ENCODE peak calls at places on chromosomes 11 and 22, in nine cellular contexts. Z, F, P, B, J, T, O, W and V are unnamed samples.

GRCh38 chr11:1546536-1547466 is 25.3 kb downstream of the DUSP8 start:
- DNase-seq in F (peak; percentile 74), T (peak; percentile 41), P (peak; percentile 86), Z (peak; percentile 62), B (peak; percentile 68), J (peak; percentile 10), W (no peak), O (peak; percentile 36), V (no peak)

GRCh38 chr22:20558534-20558933 is 51.1 kb downstream of the MED15 start:
- DNase-seq in O (no peak), Z (no peak), J (no peak), W (no peak), P (no peak), B (no peak), T (no peak), F (no peak), V (no peak)

GRCh38 chr11:14336507-14337503 is 22.2 kb downstream of the RRAS2 start:
- DNase-seq in Z (no peak), J (no peak), F (no peak), P (peak; percentile 70), T (no peak), W (peak; percentile 89), B (peak; percentile 74), O (peak; percentile 99), V (no peak)

GRCh38 chr11:82183346-82183745 is 550.3 kb downstream of the FAM181B start:
- DNase-seq in T (no peak), P (no peak), Z (no peak), W (no peak), O (no peak), B (no peak), F (no peak), J (no peak), V (no peak)

GRCh38 chr22:25680949-25681348 is 61.0 kb upstream of the MYO18B start:
- DNase-seq in W (no peak), Z (no peak), O (no peak), P (no peak), F (no peak), J (no peak), B (no peak), T (no peak), V (no peak)

GRCh38 chr11:128343134-128343514 is 244.2 kb downstream of the ETS1 start:
- DNase-seq in P (no peak), Z (no peak), J (no peak), O (peak; percentile 9), W (no peak), B (no peak), F (no peak), T (no peak), V (no peak)

GRCh38 chr22:29647954-29648737 is 44.7 kb downstream of the NF2 start:
- DNase-seq in W (no peak), F (no peak), Z (no peak), J (no peak), B (no peak), O (no peak), T (no peak), P (no peak), V (no peak)

GRCh38 chr22:40183029-40183581 is 5.4 kb downstream of the TNRC6B start:
- DNase-seq in O (peak; percentile 90), B (peak; percentile 64), F (no peak), W (peak; percentile 86), T (no peak), Z (no peak), P (peak; percentile 62), J (no peak), V (no peak)

GRCh38 chr22:41833369-41834004 is 582 bp downstream of the SREBF2 start:
- DNase-seq in Z (no peak), B (peak; percentile 38), F (peak; percentile 64), T (peak; percentile 36), O (peak; percentile 38), P (no peak), W (no peak), J (peak; percentile 68), V (peak; percentile 48)

GRCh38 chr22:21632237-21632895 is at the start of gene CCDC116:
- DNase-seq in O (no peak), W (no peak), B (no peak), Z (no peak), P (no peak), J (peak; percentile 69), F (peak; percentile 54), T (peak; percentile 42), V (no peak)

GRCh38 chr11:27349919-27350318 is 13.1 kb downstream of the CCDC34 start:
- DNase-seq in F (no peak), T (no peak), J (no peak), Z (no peak), O (no peak), W (no peak), B (no peak), P (no peak), V (no peak)

GRCh38 chr11:69696749-69697488 is 6.9 kb downstream of the FGF19 start:
- DNase-seq in F (peak; percentile 41), Z (no peak), P (no peak), O (no peak), B (no peak), J (no peak), W (no peak), T (no peak), V (no peak)

GRCh38 chr11:75716659-75717058 is 979 bp upstream of the MOGAT2 start:
- DNase-seq in J (no peak), F (no peak), B (no peak), W (no peak), O (no peak), P (no peak), T (no peak), Z (no peak), V (no peak)

GRCh38 chr22:26949193-26949592 is 291.8 kb downstream of the MIAT start:
- DNase-seq in J (peak; percentile 4), P (peak; percentile 11), T (no peak), Z (no peak), O (peak; percentile 9), F (peak; percentile 66), W (no peak), B (peak; percentile 25), V (no peak)

GRCh38 chr22:29029202-29030000 is 32.2 kb downstream of the C22orf31 start:
- DNase-seq in Z (no peak), O (no peak), W (no peak), F (no peak), T (no peak), P (no peak), J (no peak), B (no peak), V (no peak)

GRCh38 chr22:39689421-39689820 is 118.9 kb downstream of the CACNA1I start:
- DNase-seq in T (no peak), B (no peak), W (no peak), O (no peak), F (no peak), P (no peak), Z (no peak), J (no peak), V (no peak)

GRCh38 chr11:93935826-93936225 is 85.3 kb upstream of the HEPHL1 start:
- DNase-seq in B (no peak), F (no peak), O (no peak), T (no peak), P (no peak), W (no peak), Z (no peak), J (no peak), V (no peak)

GRCh38 chr11:47406896-47407745 is 1.3 kb upstream of the SLC39A13 start:
- DNase-seq in J (peak; percentile 45), F (no peak), W (no peak), Z (no peak), T (no peak), P (no peak), B (no peak), O (peak; percentile 54), V (peak; percentile 35)

GRCh38 chr22:17267661-17268330 is 48.6 kb upstream of the ADA2 start:
- DNase-seq in Z (no peak), O (no peak), T (no peak), F (no peak), P (no peak), W (no peak), J (no peak), B (no peak), V (no peak)

GRCh38 chr11:123302751-123303195 is 107.7 kb upstream of the CLMP start:
- DNase-seq in J (no peak), T (peak; percentile 5), P (peak; percentile 26), O (peak; percentile 71), W (peak; percentile 72), Z (no peak), B (peak; percentile 68), F (no peak), V (no peak)